ENCODE peak calls at places on chromosomes 4 and X, in seven cellular contexts. S is left ventricle myocardium inferior, A is HCT116, Z is A549, C is right atrium auricular region, E is endothelial cell of umbilical vein, N is heart left ventricle. J is an unnamed sample.

GRCh38 chr4:184281231-184282139 is 63.8 kb upstream of the ENPP6 start:
- DNase-seq in S (no peak), A (no peak), Z (no peak), C (peak; percentile 26), E (no peak), N (no peak), J (no peak)

GRCh38 chr4:89492476-89493110 is 185.0 kb upstream of the GPRIN3 start:
- DNase-seq in S (no peak), A (no peak), Z (peak; percentile 2), C (no peak), E (peak; percentile 94), N (no peak), J (no peak)

GRCh38 chrX:148337873-148338272 is 162.5 kb upstream of the AFF2 start:
- DNase-seq in S (no peak), A (no peak), Z (no peak), C (no peak), E (no peak), N (no peak), J (no peak)

GRCh38 chrX:25524150-25524549 is 508.4 kb upstream of the ARX start:
- DNase-seq in S (no peak), A (no peak), Z (peak; percentile 63), C (no peak), E (peak; percentile 90), N (no peak), J (no peak)

GRCh38 chr4:139552506-139552905 is 3.5 kb downstream of the SETD7 start:
- DNase-seq in S (no peak), A (no peak), Z (no peak), C (no peak), E (no peak), N (no peak), J (no peak)

GRCh38 chr4:2250003-2250763 is 8.3 kb upstream of the HAUS3 start:
- DNase-seq in S (no peak), A (no peak), Z (no peak), C (peak; percentile 52), E (no peak), N (no peak), J (no peak)

GRCh38 chr4:2296621-2297601 is 35.0 kb upstream of the MXD4 start:
- DNase-seq in S (no peak), A (no peak), Z (no peak), C (no peak), E (no peak), N (no peak), J (peak; percentile 55)

GRCh38 chrX:134144231-134144630 is 92.8 kb upstream of the CCDC160 start:
- DNase-seq in S (no peak), A (peak; percentile 1), Z (peak; percentile 8), C (no peak), E (peak; percentile 4), N (no peak), J (no peak)

GRCh38 chrX:39162322-39162721 is 361.1 kb downstream of the MID1IP1 start:
- DNase-seq in S (peak; percentile 14), A (no peak), Z (no peak), C (no peak), E (no peak), N (no peak), J (no peak)

GRCh38 chr4:8350841-8351461 is 81.4 kb downstream of the HTRA3 start:
- DNase-seq in S (no peak), A (no peak), Z (no peak), C (no peak), E (no peak), N (no peak), J (peak; percentile 45)

GRCh38 chrX:29687687-29688086 is 527.7 kb upstream of the MAGEB2 start:
- DNase-seq in S (no peak), A (no peak), Z (peak; percentile 22), C (no peak), E (peak; percentile 58), N (no peak), J (no peak)

GRCh38 chr4:113452868-113453620 is 308.5 kb downstream of the CAMK2D start:
- DNase-seq in S (no peak), A (no peak), Z (peak; percentile 31), C (no peak), E (peak; percentile 95), N (peak; percentile 43), J (no peak)

GRCh38 chr4:174365018-174365587 is 81.4 kb downstream of the CEP44 start:
- DNase-seq in S (no peak), A (peak; percentile 26), Z (peak; percentile 53), C (no peak), E (peak; percentile 18), N (no peak), J (no peak)

GRCh38 chr4:80077639-80078038 is 4.6 kb upstream of the ANTXR2 start:
- DNase-seq in S (no peak), A (no peak), Z (peak; percentile 2), C (no peak), E (peak; percentile 50), N (no peak), J (no peak)

GRCh38 chr4:177227636-177228035 is 82.0 kb upstream of the NEIL3 start:
- DNase-seq in S (no peak), A (no peak), Z (no peak), C (no peak), E (no peak), N (no peak), J (no peak)

GRCh38 chrX:151973851-151974335 is 583 bp downstream of the GABRE start:
- DNase-seq in S (peak; percentile 37), A (no peak), Z (no peak), C (no peak), E (peak; percentile 54), N (peak; percentile 44), J (peak; percentile 39)

GRCh38 chr4:112982677-112983076 is 66.8 kb upstream of the ANK2 start:
- DNase-seq in S (no peak), A (no peak), Z (peak; percentile 2), C (no peak), E (no peak), N (no peak), J (no peak)

GRCh38 chr4:7067147-7067522 is 729 bp downstream of the GRPEL1 start:
- DNase-seq in S (no peak), A (no peak), Z (peak; percentile 12), C (peak; percentile 70), E (peak; percentile 44), N (no peak), J (peak; percentile 75)

GRCh38 chr4:96009720-96010119 is 169.8 kb downstream of the PDHA2 start:
- DNase-seq in S (no peak), A (no peak), Z (no peak), C (no peak), E (no peak), N (no peak), J (no peak)

GRCh38 chrX:10450959-10451355 is 169.4 kb downstream of the MID1 start:
- DNase-seq in S (no peak), A (no peak), Z (no peak), C (no peak), E (no peak), N (no peak), J (no peak)

GRCh38 chr4:181964731-181965130 is 278.5 kb upstream of the TENM3 start:
- DNase-seq in S (no peak), A (no peak), Z (no peak), C (no peak), E (no peak), N (no peak), J (no peak)
- H3K4me3 ChIP-seq in S (no peak overlapping the region), A (no peak overlapping the region), Z (no peak overlapping the region), C (no peak overlapping the region), E (no peak overlapping the region), N (no peak overlapping the region), J (no peak overlapping the region)

GRCh38 chrX:103376118-103376978 is at the start of gene BEX3:
- DNase-seq in S (peak; percentile 45), A (no peak), Z (peak; percentile 69), C (no peak), E (peak; percentile 55), N (peak; percentile 35), J (peak; percentile 70)
- H3K27ac ChIP-seq in S (peak within 1 kb of the TSS; percentile 79), A (peak within 1 kb of the TSS; percentile 77), Z (peak within 1 kb of the TSS; percentile 97), C (peak within 1 kb of the TSS; percentile 79), E (peak within 1 kb of the TSS; percentile 89), N (peak within 1 kb of the TSS; percentile 60), J (peak within 1 kb of the TSS; percentile 88)

GRCh38 chrX:146224442-146224841 is 406.8 kb downstream of the SLITRK2 start:
- DNase-seq in S (no peak), A (no peak), Z (no peak), C (no peak), E (no peak), N (no peak), J (no peak)
- TF ChIP-seq CTCF in S (no peak), A (no peak), Z (no peak), C (no peak), E (no peak), N (no peak), J (no peak)

GRCh38 chr4:5528108-5528507 is 180.3 kb downstream of the EVC2 start:
- DNase-seq in S (no peak), A (no peak), Z (no peak), C (no peak), E (no peak), N (no peak), J (no peak)
- H3K4me3 ChIP-seq in S (no peak overlapping the region), A (no peak overlapping the region), Z (no peak overlapping the region), C (no peak overlapping the region), E (no peak overlapping the region), N (no peak overlapping the region), J (no peak overlapping the region)